ENCODE peak calls at places on chromosomes 4 and X, in four cellular contexts. P, E, X and B are unnamed samples.

GRCh38 chrX:73213734-73214133 is 917 bp downstream of the NAP1L2 start:
- DNase-seq in P (no peak), E (no peak), X (no peak), B (no peak)

GRCh38 chr4:37535872-37536271 is 150.3 kb downstream of the RELL1 start:
- DNase-seq in P (no peak), E (no peak), X (no peak), B (no peak)

GRCh38 chrX:6383911-6384310 is 151.0 kb downstream of the VCX3A start:
- DNase-seq in P (no peak), E (no peak), X (no peak), B (no peak)

GRCh38 chrX:39162322-39162721 is 361.1 kb downstream of the MID1IP1 start:
- DNase-seq in P (no peak), E (no peak), X (no peak), B (no peak)

GRCh38 chr4:152309418-152309817 is 226.5 kb downstream of the FBXW7 start:
- DNase-seq in P (no peak), E (no peak), X (no peak), B (no peak)

GRCh38 chr4:54276633-54277426 is 47.7 kb downstream of the PDGFRA start:
- DNase-seq in P (no peak), E (no peak), X (no peak), B (no peak)

GRCh38 chr4:151806511-151806927 is 45.7 kb upstream of the GATB start:
- DNase-seq in P (no peak), E (peak; percentile 67), X (no peak), B (no peak)

GRCh38 chr4:57098415-57098814 is 11.8 kb downstream of the IGFBP7 start:
- DNase-seq in P (no peak), E (no peak), X (no peak), B (no peak)

GRCh38 chr4:63700569-63700968 is 708.7 kb downstream of the TECRL start:
- DNase-seq in P (no peak), E (no peak), X (no peak), B (no peak)

GRCh38 chr4:5051692-5052423 is 578 bp downstream of the STK32B start:
- DNase-seq in P (peak; percentile 37), E (no peak), X (no peak), B (no peak)

GRCh38 chrX:108437789-108438623 is at the start of gene COL4A6:
- DNase-seq in P (no peak), E (no peak), X (no peak), B (no peak)

GRCh38 chrX:49155900-49156837 is 6.4 kb upstream of the MAGIX start:
- DNase-seq in P (peak; percentile 92), E (peak; percentile 91), X (peak; percentile 86), B (peak; percentile 84)

GRCh38 chr4:107740381-107740780 is 20.3 kb upstream of the PAPSS1 start:
- DNase-seq in P (no peak), E (no peak), X (no peak), B (no peak)

GRCh38 chr4:187184513-187184912 is 460.9 kb upstream of the FAT1 start:
- DNase-seq in P (no peak), E (no peak), X (no peak), B (no peak)

GRCh38 chr4:150683775-150684350 is 101.9 kb downstream of the MAB21L2 start:
- DNase-seq in P (no peak), E (no peak), X (no peak), B (no peak)

GRCh38 chrX:10619311-10620015 is 922 bp downstream of the MID1 start:
- DNase-seq in P (peak; percentile 23), E (no peak), X (no peak), B (no peak)

GRCh38 chr4:110636231-110636676 is 13.4 kb upstream of the PITX2 start:
- DNase-seq in P (no peak), E (no peak), X (no peak), B (no peak)

GRCh38 chr4:177532363-177532762 is 90.1 kb upstream of the AGA start:
- DNase-seq in P (no peak), E (no peak), X (no peak), B (no peak)

GRCh38 chrX:118496763-118497079 is 1.1 kb downstream of the DOCK11 start:
- DNase-seq in P (no peak), E (no peak), X (no peak), B (no peak)

GRCh38 chrX:141405486-141405877 is 163.2 kb upstream of the SPANXC start:
- DNase-seq in P (no peak), E (no peak), X (no peak), B (no peak)

GRCh38 chr4:145827885-145828284 is 110.7 kb downstream of the ZNF827 start:
- DNase-seq in P (no peak), E (no peak), X (no peak), B (no peak)

GRCh38 chr4:13626492-13627184 is 887 bp downstream of the BOD1L1 start:
- DNase-seq in P (no peak), E (no peak), X (no peak), B (no peak)

GRCh38 chrX:150475466-150475865 is 93.0 kb upstream of the MTM1 start:
- DNase-seq in P (peak; percentile 21), E (peak; percentile 50), X (no peak), B (no peak)

GRCh38 chr4:40550900-40551546 is 78.6 kb downstream of the RBM47 start:
- DNase-seq in P (no peak), E (peak; percentile 59), X (peak; percentile 30), B (no peak)

GRCh38 chr4:56217383-56217890 is 169.9 kb downstream of the AASDH start:
- DNase-seq in P (no peak), E (no peak), X (no peak), B (no peak)

GRCh38 chr4:2006367-2006766 is 2.4 kb downstream of the NELFA start:
- DNase-seq in P (no peak), E (no peak), X (no peak), B (no peak)

GRCh38 chr4:108350332-108350731 is 181.6 kb upstream of the LEF1 start:
- DNase-seq in P (no peak), E (no peak), X (no peak), B (no peak)

DNA sequence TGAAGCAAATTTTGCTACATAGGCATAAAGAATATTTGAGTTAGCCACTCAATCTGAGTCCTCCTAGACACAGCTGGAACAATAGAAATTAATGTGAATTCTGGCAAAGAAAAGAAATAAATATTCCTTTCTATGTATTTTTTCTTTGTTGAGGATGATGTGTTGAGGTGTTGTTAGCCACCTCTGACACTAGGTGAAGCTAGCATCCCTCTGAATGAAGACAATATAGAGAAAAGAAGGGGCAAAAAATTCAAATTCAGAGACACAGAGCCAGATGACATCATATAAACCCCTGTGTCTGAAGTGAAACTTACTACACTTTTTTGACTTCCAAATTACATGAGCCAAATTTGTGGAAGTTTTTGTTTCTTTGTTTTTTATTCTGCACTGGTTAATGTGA is 34.6 kb upstream of the TMPRSS11D start:
- DNase-seq in P (no peak), E (no peak), X (no peak), B (no peak)
- TF ChIP-seq CTCF in P (no peak), E (no peak), X (no peak), B (no peak)

GRCh38 chr4:25795091-25795490 is 67.7 kb downstream of the SEL1L3 start:
- DNase-seq in P (no peak), E (no peak), X (no peak), B (no peak)

GRCh38 chr4:25792200-25792791 is 70.5 kb downstream of the SEL1L3 start:
- DNase-seq in P (no peak), E (no peak), X (no peak), B (no peak)

GRCh38 chr4:25797136-25797535 is 65.7 kb downstream of the SEL1L3 start:
- DNase-seq in P (no peak), E (no peak), X (no peak), B (no peak)

GRCh38 chr4:25792843-25793242 is 69.9 kb downstream of the SEL1L3 start:
- DNase-seq in P (no peak), E (no peak), X (no peak), B (no peak)

DNA sequence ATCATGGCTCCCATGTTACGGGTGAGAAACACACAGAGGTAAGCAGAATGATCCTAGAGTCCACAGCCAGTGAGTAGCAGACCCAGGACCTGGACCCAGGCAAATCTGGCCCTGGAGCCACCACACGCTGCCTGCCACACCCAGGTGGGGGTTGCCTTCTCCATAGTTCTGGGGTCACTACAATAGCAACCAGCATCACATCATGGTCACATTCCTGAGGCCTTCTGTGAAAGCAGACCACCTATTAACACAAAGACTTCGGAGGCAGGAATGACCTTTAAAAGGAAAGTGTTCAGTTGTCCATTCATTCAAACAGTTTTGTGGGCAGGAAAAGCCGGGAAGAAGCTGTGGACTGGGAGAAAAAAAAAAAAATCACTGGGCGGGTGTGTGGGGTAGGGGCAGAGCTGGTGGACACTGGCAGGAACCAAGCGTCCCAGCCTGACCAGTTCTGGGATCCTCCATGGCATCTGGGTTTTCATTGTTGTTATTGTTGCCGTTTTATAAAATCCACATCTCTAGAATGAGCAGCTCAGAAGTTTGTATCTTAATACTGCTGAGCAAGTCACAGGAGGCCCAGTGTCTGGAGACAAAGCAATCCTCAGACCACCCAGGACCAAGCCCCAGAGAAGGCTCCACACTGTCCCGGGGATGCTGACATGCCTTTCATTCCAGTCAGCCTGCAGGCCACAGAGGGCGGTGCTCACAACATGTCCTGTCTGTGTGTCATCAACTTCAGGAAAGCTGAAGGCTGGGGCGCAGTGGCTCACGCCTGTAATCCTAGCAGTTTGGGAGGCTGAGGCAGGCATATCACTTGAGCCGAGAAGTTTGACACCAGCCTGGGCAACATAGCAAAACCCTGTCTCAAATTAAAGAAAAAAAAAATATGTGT is 67.0 kb downstream of the SEL1L3 start:
- DNase-seq in P (no peak), E (peak; percentile 27), X (no peak), B (no peak)
- TF ChIP-seq CTCF in P (no peak), E (no peak), X (no peak), B (no peak)

DNA sequence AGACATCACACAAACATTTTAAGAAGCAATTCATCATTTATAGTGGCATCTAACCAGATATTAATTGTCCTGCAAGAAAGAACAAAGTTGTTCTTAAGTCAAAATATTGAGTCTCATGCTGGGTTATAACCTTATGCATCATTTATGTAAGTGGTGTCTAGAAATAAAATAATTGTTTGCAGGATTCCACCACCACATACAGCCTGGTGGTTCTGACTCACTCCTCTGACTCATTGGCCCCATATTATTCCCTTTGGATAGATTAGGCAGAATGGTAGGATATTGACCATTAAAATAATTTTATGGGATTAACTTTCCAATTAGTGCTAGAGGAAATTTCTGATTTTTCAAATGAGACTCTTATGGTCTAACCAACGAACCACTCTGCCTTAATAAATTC is 384.5 kb downstream of the GRXCR1 start:
- DNase-seq in P (no peak), E (peak; percentile 53), X (no peak), B (no peak)
- TF ChIP-seq CTCF in P (no peak), E (no peak), X (no peak), B (no peak)

GRCh38 chr4:11428161-11428700 is 463 bp downstream of the HS3ST1 start:
- DNase-seq in P (no peak), E (peak; percentile 1), X (no peak), B (no peak)
- TF ChIP-seq CTCF in P (no peak), E (no peak), X (no peak), B (no peak)

DNA sequence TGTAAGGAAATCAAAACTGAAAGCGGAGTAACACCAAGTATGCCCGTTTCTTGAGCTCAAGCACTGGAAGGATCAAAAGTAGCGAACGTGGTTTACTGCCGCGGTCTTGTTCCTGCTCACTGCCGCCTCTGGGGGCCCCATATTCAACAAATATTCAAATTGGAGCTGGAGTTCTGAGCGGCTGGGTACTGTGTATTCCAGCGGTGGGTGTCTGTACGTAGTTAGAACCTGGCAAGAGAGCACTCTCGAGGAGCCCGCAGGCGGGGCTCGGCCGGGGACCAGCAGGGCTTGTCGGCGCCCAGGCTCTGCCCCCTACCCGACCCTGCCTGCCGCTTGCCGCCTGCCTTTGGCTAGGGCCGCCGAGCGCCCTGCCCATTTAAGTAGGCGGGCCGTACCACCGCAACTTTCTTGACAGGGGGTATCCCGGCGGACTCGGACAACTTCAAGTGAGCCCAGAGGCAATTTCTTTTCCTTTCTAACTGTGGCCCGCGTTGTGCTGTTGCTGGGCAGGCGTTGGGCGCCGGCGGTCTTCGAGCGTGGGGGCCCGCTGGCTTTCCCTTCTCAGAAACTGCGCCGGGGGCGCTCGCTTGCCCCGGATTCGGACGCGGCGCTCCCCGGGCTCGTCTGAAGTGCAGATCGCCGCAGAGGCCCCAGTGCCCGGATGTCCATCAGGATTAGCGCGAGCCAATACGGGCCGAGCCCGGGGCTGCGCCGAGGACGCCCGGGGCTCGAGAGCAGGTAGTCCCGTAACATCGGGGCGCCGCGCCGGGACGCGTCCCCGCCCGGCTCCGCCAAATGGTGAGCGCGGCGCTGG is 71.9 kb downstream of the AFF1 start:
- DNase-seq in P (peak; percentile 90), E (peak; percentile 96), X (peak; percentile 87), B (peak; percentile 88)
- TF ChIP-seq CTCF in P (peak; percentile 33), E (peak; percentile 31), X (peak; percentile 21), B (peak; percentile 38)